ENCODE peak calls at places on chromosome 20, in four cellular contexts. I is LNCaP clone FGC, V is body of pancreas, B is lower lobe of right lung. K is an unnamed sample.

GRCh38 chr20:54148947-54149764 is 24.6 kb downstream of the CYP24A1 start:
- DNase-seq in I (peak; percentile 100), V (peak; percentile 18), B (no peak), K (no peak)

GRCh38 chr20:2385496-2385895 is 4.8 kb downstream of the TGM6 start:
- DNase-seq in I (no peak), V (no peak), B (no peak), K (no peak)

GRCh38 chr20:49956689-49957443 is 20.7 kb downstream of the RNF114 start:
- DNase-seq in I (no peak), V (no peak), B (no peak), K (no peak)

GRCh38 chr20:58518896-58519593 is 3.8 kb upstream of the APCDD1L start:
- DNase-seq in I (no peak), V (no peak), B (no peak), K (no peak)

GRCh38 chr20:17863577-17864292 is 104.9 kb downstream of the SNX5 start:
- DNase-seq in I (no peak), V (peak; percentile 96), B (no peak), K (no peak)

GRCh38 chr20:37095108-37095608 is 639 bp downstream of the RBL1 start:
- DNase-seq in I (no peak), V (peak; percentile 11), B (no peak), K (no peak)

GRCh38 chr20:4919047-4919704 is 82.1 kb downstream of the SLC23A2 start:
- DNase-seq in I (peak; percentile 47), V (no peak), B (no peak), K (no peak)

GRCh38 chr20:57581202-57582028 is 20.5 kb downstream of the PCK1 start:
- DNase-seq in I (no peak), V (no peak), B (no peak), K (no peak)

GRCh38 chr20:47866480-47866879 is 81.2 kb upstream of the SULF2 start:
- DNase-seq in I (no peak), V (no peak), B (no peak), K (no peak)

GRCh38 chr20:3407426-3408250 is at the start of gene DNAAF9:
- DNase-seq in I (no peak), V (peak; percentile 79), B (peak; percentile 89), K (peak; percentile 92)
- TF ChIP-seq CTCF in I (peak; percentile 35), V (peak; percentile 28), B (peak; percentile 38), K (peak; percentile 43)

DNA sequence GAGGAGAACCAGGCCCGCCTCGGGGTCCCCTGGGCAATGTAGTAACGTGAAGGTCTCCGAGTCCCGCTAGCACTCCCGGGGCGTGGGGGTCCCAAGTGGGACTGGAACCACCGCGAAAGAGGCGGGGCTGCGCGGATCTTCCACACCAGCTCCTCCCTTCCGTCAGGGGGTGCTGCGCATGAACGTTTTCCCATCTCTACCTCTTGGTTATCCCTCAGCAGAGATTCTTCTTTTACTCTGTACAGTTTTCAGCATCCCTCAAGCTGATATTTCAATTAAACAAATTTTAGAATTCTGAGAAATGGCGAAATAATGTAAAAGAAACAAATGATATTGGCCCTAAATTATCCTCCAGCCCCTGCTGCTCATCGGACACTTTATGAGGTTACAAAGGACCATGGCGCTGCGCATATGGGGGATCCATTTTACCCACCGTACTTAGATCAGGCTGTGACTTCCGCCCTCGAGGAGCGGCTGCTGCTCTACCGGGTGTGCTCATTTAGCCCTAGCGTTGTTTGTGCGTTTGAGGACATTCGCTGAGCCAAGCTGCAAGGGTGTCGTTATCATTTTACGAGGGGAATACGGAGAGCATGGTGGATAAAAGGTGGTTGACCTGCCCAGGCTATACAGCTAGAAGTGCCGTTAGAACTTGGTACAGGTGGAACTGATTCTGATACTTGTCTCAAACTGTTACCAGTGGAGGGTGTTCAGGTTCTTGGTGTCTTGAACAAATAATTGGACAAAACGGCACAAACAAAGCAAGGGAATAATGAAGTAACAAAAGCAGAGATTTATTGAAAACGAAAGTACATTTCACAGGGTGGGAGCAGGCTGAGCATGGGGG is 75.2 kb upstream of the CHD6 start:
- DNase-seq in I (peak; percentile 91), V (peak; percentile 87), B (peak; percentile 85), K (peak; percentile 91)
- TF ChIP-seq CTCF in I (peak; percentile 36), V (peak; percentile 83), B (peak; percentile 58), K (no peak)

GRCh38 chr20:7171911-7172310 is 404.4 kb downstream of the BMP2 start:
- DNase-seq in I (no peak), V (no peak), B (no peak), K (no peak)
- TF ChIP-seq CTCF in I (no peak), V (no peak), B (no peak), K (no peak)

GRCh38 chr20:6898928-6899327 is 131.4 kb downstream of the BMP2 start:
- DNase-seq in I (no peak), V (no peak), B (no peak), K (no peak)
- TF ChIP-seq CTCF in I (no peak), V (no peak), B (no peak), K (no peak)

K was measured in kidney.